ENCODE peak calls at places on chromosomes 5 and 9, in six cellular contexts. L is fibroblast of pulmonary artery; A is H7; U is activated T-helper 1 cell treated with anti-CD3 and anti-CD28 coated beads, Interleukin-12 subunit alpha, Interleukin-12 subunit beta, Interleukin-2, Interleukin-4 antibody, amounts not matched to agents 30 ng/mL and 10 ng/mL and 1 ng/mL, durations not matched to agents 14 hours and 24 hours and 36 hours; S is non-pigmented ciliary epithelial cell; Y is lower lobe of right lung. Q is an unnamed sample.

GRCh38 chr5:144191998-144192397 is 21.3 kb downstream of the KCTD16 start:
- DNase-seq in L (peak), A (peak), U (peak), S (peak), Y (no peak), Q (peak)

GRCh38 chr9:126630458-126631237 is 16.9 kb downstream of the LMX1B start:
- DNase-seq in L (no peak), A (peak), U (no peak), S (no peak), Y (no peak), Q (no peak)

GRCh38 chr5:98773214-98773463 is 324 bp upstream of the RGMB start:
- DNase-seq in L (no peak), A (no peak), U (peak), S (no peak), Y (no peak), Q (no peak)

GRCh38 chr9:37988041-37988440 is 81.0 kb downstream of the SHB start:
- DNase-seq in L (no peak), A (no peak), U (no peak), S (no peak), Y (no peak), Q (no peak)

GRCh38 chr9:6126377-6126776 is 89.2 kb upstream of the IL33 start:
- DNase-seq in L (no peak), A (no peak), U (no peak), S (no peak), Y (no peak), Q (no peak)

GRCh38 chr5:72467987-72468386 is 39.2 kb downstream of the ZNF366 start:
- DNase-seq in L (peak), A (no peak), U (no peak), S (peak), Y (no peak), Q (no peak)

GRCh38 chr5:142734904-142735190 is 35.3 kb upstream of the ARHGAP26 start:
- DNase-seq in L (no peak), A (no peak), U (no peak), S (no peak), Y (no peak), Q (no peak)

GRCh38 chr9:74369844-74370243 is 127.3 kb upstream of the RORB start:
- DNase-seq in L (no peak), A (no peak), U (no peak), S (no peak), Y (no peak), Q (no peak)

GRCh38 chr5:127340606-127341005 is 50.0 kb downstream of the MEGF10 start:
- DNase-seq in L (no peak), A (no peak), U (no peak), S (no peak), Y (no peak), Q (no peak)

GRCh38 chr5:131163315-131164119 is 1.5 kb downstream of the HINT1 start:
- DNase-seq in L (peak), A (no peak), U (no peak), S (no peak), Y (no peak), Q (no peak)

GRCh38 chr9:96686638-96687335 is 31.7 kb upstream of the PRXL2C start:
- DNase-seq in L (peak), A (peak), U (peak), S (peak), Y (peak), Q (peak)

GRCh38 chr5:18113724-18114123 is 479.5 kb downstream of the TAF11L14 start:
- DNase-seq in L (peak), A (no peak), U (no peak), S (peak), Y (no peak), Q (no peak)

GRCh38 chr9:22469928-22470544 is 23.4 kb downstream of the DMRTA1 start:
- DNase-seq in L (peak), A (no peak), U (no peak), S (no peak), Y (no peak), Q (no peak)

GRCh38 chr5:81409361-81409760 is 15.4 kb upstream of the ACOT12 start:
- DNase-seq in L (no peak), A (no peak), U (no peak), S (no peak), Y (no peak), Q (no peak)

GRCh38 chr9:69443178-69443577 is 118.2 kb downstream of the ENTREP1 start:
- DNase-seq in L (no peak), A (no peak), U (no peak), S (no peak), Y (no peak), Q (no peak)

GRCh38 chr9:69204869-69205268 is 30.8 kb downstream of the TJP2 start:
- DNase-seq in L (peak), A (peak), U (no peak), S (no peak), Y (no peak), Q (no peak)

GRCh38 chr9:117205806-117206205 is 209.1 kb downstream of the ASTN2 start:
- DNase-seq in L (peak), A (no peak), U (no peak), S (peak), Y (no peak), Q (no peak)

GRCh38 chr5:56356121-56356875 is 123.2 kb upstream of the ANKRD55 start:
- DNase-seq in L (no peak), A (no peak), U (no peak), S (no peak), Y (no peak), Q (no peak)

GRCh38 chr9:16884373-16884772 is 13.9 kb upstream of the BNC2 start:
- DNase-seq in L (no peak), A (no peak), U (no peak), S (no peak), Y (no peak), Q (no peak)

GRCh38 chr5:120446068-120446492 is 18.0 kb upstream of the PRR16 start:
- DNase-seq in L (peak), A (no peak), U (no peak), S (peak), Y (no peak), Q (no peak)

GRCh38 chr9:35603506-35603985 is 1.5 kb upstream of the TESK1 start:
- DNase-seq in L (peak), A (no peak), U (no peak), S (peak), Y (peak), Q (no peak)

GRCh38 chr5:54959673-54960418 is 25.5 kb downstream of the ESM1 start:
- DNase-seq in L (peak), A (peak), U (no peak), S (no peak), Y (no peak), Q (no peak)